ENCODE peak calls at places on chromosomes 1 and 21, in seven cellular contexts. One of them, this sample, is unnamed.

GRCh38 chr1:238063454-238063853 is 172.7 kb upstream of the ZP4 start:
- DNase-seq in lower lobe of right lung: no peak
- DNase-seq in amygdala: no peak
- DNase-seq in activated T-helper 1 cell treated with anti-CD3 and anti-CD28 coated beads, Interleukin-12 subunit alpha, Interleukin-12 subunit beta, Interleukin-2, Interleukin-4 antibody, amounts not matched to agents 30 ng/mL and 10 ng/mL and 1 ng/mL, durations not matched to agents 14 hours and 24 hours and 36 hours: no peak
- DNase-seq in colonic mucosa: no peak
- DNase-seq in occipital lobe: no peak
- DNase-seq in hepatocyte: no peak
- DNase-seq in this sample: no peak

GRCh38 chr1:156310962-156311361 is 11.9 kb upstream of the VHLL start:
- DNase-seq in lower lobe of right lung: no peak
- DNase-seq in amygdala: no peak
- DNase-seq in activated T-helper 1 cell treated with anti-CD3 and anti-CD28 coated beads, Interleukin-12 subunit alpha, Interleukin-12 subunit beta, Interleukin-2, Interleukin-4 antibody, amounts not matched to agents 30 ng/mL and 10 ng/mL and 1 ng/mL, durations not matched to agents 14 hours and 24 hours and 36 hours: no peak
- DNase-seq in colonic mucosa: no peak
- DNase-seq in occipital lobe: no peak
- DNase-seq in hepatocyte: no peak
- DNase-seq in this sample: no peak

GRCh38 chr1:8510041-8510823 is 192.3 kb downstream of the SLC45A1 start:
- DNase-seq in lower lobe of right lung: no peak
- DNase-seq in amygdala: peak
- DNase-seq in activated T-helper 1 cell treated with anti-CD3 and anti-CD28 coated beads, Interleukin-12 subunit alpha, Interleukin-12 subunit beta, Interleukin-2, Interleukin-4 antibody, amounts not matched to agents 30 ng/mL and 10 ng/mL and 1 ng/mL, durations not matched to agents 14 hours and 24 hours and 36 hours: peak
- DNase-seq in colonic mucosa: no peak
- DNase-seq in occipital lobe: no peak
- DNase-seq in hepatocyte: peak
- DNase-seq in this sample: no peak

GRCh38 chr1:236214761-236215160 is 67.0 kb downstream of the ERO1B start:
- DNase-seq in lower lobe of right lung: no peak
- DNase-seq in amygdala: no peak
- DNase-seq in activated T-helper 1 cell treated with anti-CD3 and anti-CD28 coated beads, Interleukin-12 subunit alpha, Interleukin-12 subunit beta, Interleukin-2, Interleukin-4 antibody, amounts not matched to agents 30 ng/mL and 10 ng/mL and 1 ng/mL, durations not matched to agents 14 hours and 24 hours and 36 hours: no peak
- DNase-seq in colonic mucosa: no peak
- DNase-seq in occipital lobe: no peak
- DNase-seq in hepatocyte: no peak
- DNase-seq in this sample: no peak

GRCh38 chr1:2584822-2585317 is 1.7 kb upstream of the PRXL2B start:
- DNase-seq in lower lobe of right lung: no peak
- DNase-seq in amygdala: no peak
- DNase-seq in activated T-helper 1 cell treated with anti-CD3 and anti-CD28 coated beads, Interleukin-12 subunit alpha, Interleukin-12 subunit beta, Interleukin-2, Interleukin-4 antibody, amounts not matched to agents 30 ng/mL and 10 ng/mL and 1 ng/mL, durations not matched to agents 14 hours and 24 hours and 36 hours: no peak
- DNase-seq in colonic mucosa: no peak
- DNase-seq in occipital lobe: no peak
- DNase-seq in hepatocyte: no peak
- DNase-seq in this sample: no peak

GRCh38 chr1:154176341-154176740 is 15.6 kb downstream of the TPM3 start:
- DNase-seq in lower lobe of right lung: no peak
- DNase-seq in amygdala: no peak
- DNase-seq in activated T-helper 1 cell treated with anti-CD3 and anti-CD28 coated beads, Interleukin-12 subunit alpha, Interleukin-12 subunit beta, Interleukin-2, Interleukin-4 antibody, amounts not matched to agents 30 ng/mL and 10 ng/mL and 1 ng/mL, durations not matched to agents 14 hours and 24 hours and 36 hours: no peak
- DNase-seq in colonic mucosa: peak
- DNase-seq in occipital lobe: no peak
- DNase-seq in hepatocyte: peak
- DNase-seq in this sample: no peak

GRCh38 chr1:1191734-1192133 is 14.7 kb downstream of the TNFRSF18 start:
- DNase-seq in lower lobe of right lung: no peak
- DNase-seq in amygdala: no peak
- DNase-seq in activated T-helper 1 cell treated with anti-CD3 and anti-CD28 coated beads, Interleukin-12 subunit alpha, Interleukin-12 subunit beta, Interleukin-2, Interleukin-4 antibody, amounts not matched to agents 30 ng/mL and 10 ng/mL and 1 ng/mL, durations not matched to agents 14 hours and 24 hours and 36 hours: no peak
- DNase-seq in colonic mucosa: no peak
- DNase-seq in occipital lobe: no peak
- DNase-seq in hepatocyte: no peak
- DNase-seq in this sample: no peak

GRCh38 chr1:167121375-167122120 is 27.7 kb downstream of the STYXL2 start:
- DNase-seq in lower lobe of right lung: peak
- DNase-seq in amygdala: no peak
- DNase-seq in activated T-helper 1 cell treated with anti-CD3 and anti-CD28 coated beads, Interleukin-12 subunit alpha, Interleukin-12 subunit beta, Interleukin-2, Interleukin-4 antibody, amounts not matched to agents 30 ng/mL and 10 ng/mL and 1 ng/mL, durations not matched to agents 14 hours and 24 hours and 36 hours: peak
- DNase-seq in colonic mucosa: peak
- DNase-seq in occipital lobe: peak
- DNase-seq in hepatocyte: peak
- DNase-seq in this sample: peak

GRCh38 chr1:17423781-17424245 is 15.7 kb downstream of the RCC2 start:
- DNase-seq in lower lobe of right lung: no peak
- DNase-seq in amygdala: no peak
- DNase-seq in activated T-helper 1 cell treated with anti-CD3 and anti-CD28 coated beads, Interleukin-12 subunit alpha, Interleukin-12 subunit beta, Interleukin-2, Interleukin-4 antibody, amounts not matched to agents 30 ng/mL and 10 ng/mL and 1 ng/mL, durations not matched to agents 14 hours and 24 hours and 36 hours: no peak
- DNase-seq in colonic mucosa: no peak
- DNase-seq in occipital lobe: no peak
- DNase-seq in hepatocyte: peak
- DNase-seq in this sample: no peak

GRCh38 chr1:152511596-152511995 is 993 bp downstream of the LCE5A start:
- DNase-seq in lower lobe of right lung: no peak
- DNase-seq in amygdala: no peak
- DNase-seq in activated T-helper 1 cell treated with anti-CD3 and anti-CD28 coated beads, Interleukin-12 subunit alpha, Interleukin-12 subunit beta, Interleukin-2, Interleukin-4 antibody, amounts not matched to agents 30 ng/mL and 10 ng/mL and 1 ng/mL, durations not matched to agents 14 hours and 24 hours and 36 hours: no peak
- DNase-seq in colonic mucosa: no peak
- DNase-seq in occipital lobe: no peak
- DNase-seq in hepatocyte: no peak
- DNase-seq in this sample: no peak

GRCh38 chr1:64172458-64172983 is 30.9 kb upstream of the UBE2U start:
- DNase-seq in lower lobe of right lung: no peak
- DNase-seq in amygdala: no peak
- DNase-seq in activated T-helper 1 cell treated with anti-CD3 and anti-CD28 coated beads, Interleukin-12 subunit alpha, Interleukin-12 subunit beta, Interleukin-2, Interleukin-4 antibody, amounts not matched to agents 30 ng/mL and 10 ng/mL and 1 ng/mL, durations not matched to agents 14 hours and 24 hours and 36 hours: no peak
- DNase-seq in colonic mucosa: no peak
- DNase-seq in occipital lobe: no peak
- DNase-seq in hepatocyte: peak
- DNase-seq in this sample: no peak

GRCh38 chr1:168476588-168477379 is 67.0 kb downstream of the XCL2 start:
- DNase-seq in lower lobe of right lung: no peak
- DNase-seq in amygdala: no peak
- DNase-seq in activated T-helper 1 cell treated with anti-CD3 and anti-CD28 coated beads, Interleukin-12 subunit alpha, Interleukin-12 subunit beta, Interleukin-2, Interleukin-4 antibody, amounts not matched to agents 30 ng/mL and 10 ng/mL and 1 ng/mL, durations not matched to agents 14 hours and 24 hours and 36 hours: no peak
- DNase-seq in colonic mucosa: no peak
- DNase-seq in occipital lobe: no peak
- DNase-seq in hepatocyte: no peak
- DNase-seq in this sample: no peak

GRCh38 chr21:38769253-38769780 is 36.4 kb upstream of the ETS2 start:
- DNase-seq in lower lobe of right lung: no peak
- DNase-seq in amygdala: no peak
- DNase-seq in activated T-helper 1 cell treated with anti-CD3 and anti-CD28 coated beads, Interleukin-12 subunit alpha, Interleukin-12 subunit beta, Interleukin-2, Interleukin-4 antibody, amounts not matched to agents 30 ng/mL and 10 ng/mL and 1 ng/mL, durations not matched to agents 14 hours and 24 hours and 36 hours: no peak
- DNase-seq in colonic mucosa: no peak
- DNase-seq in occipital lobe: no peak
- DNase-seq in hepatocyte: peak
- DNase-seq in this sample: no peak

GRCh38 chr1:8011923-8012858 is 13.9 kb downstream of the ERRFI1 start:
- DNase-seq in lower lobe of right lung: no peak
- DNase-seq in amygdala: no peak
- DNase-seq in activated T-helper 1 cell treated with anti-CD3 and anti-CD28 coated beads, Interleukin-12 subunit alpha, Interleukin-12 subunit beta, Interleukin-2, Interleukin-4 antibody, amounts not matched to agents 30 ng/mL and 10 ng/mL and 1 ng/mL, durations not matched to agents 14 hours and 24 hours and 36 hours: no peak
- DNase-seq in colonic mucosa: no peak
- DNase-seq in occipital lobe: no peak
- DNase-seq in hepatocyte: no peak
- DNase-seq in this sample: no peak

GRCh38 chr1:188904201-188904600 is 1573.5 kb downstream of the BRINP3 start:
- DNase-seq in lower lobe of right lung: no peak
- DNase-seq in amygdala: no peak
- DNase-seq in activated T-helper 1 cell treated with anti-CD3 and anti-CD28 coated beads, Interleukin-12 subunit alpha, Interleukin-12 subunit beta, Interleukin-2, Interleukin-4 antibody, amounts not matched to agents 30 ng/mL and 10 ng/mL and 1 ng/mL, durations not matched to agents 14 hours and 24 hours and 36 hours: no peak
- DNase-seq in colonic mucosa: no peak
- DNase-seq in occipital lobe: no peak
- DNase-seq in hepatocyte: peak
- DNase-seq in this sample: no peak

GRCh38 chr1:66258404-66259105 is 275.4 kb upstream of the SGIP1 start:
- DNase-seq in lower lobe of right lung: no peak
- DNase-seq in amygdala: no peak
- DNase-seq in activated T-helper 1 cell treated with anti-CD3 and anti-CD28 coated beads, Interleukin-12 subunit alpha, Interleukin-12 subunit beta, Interleukin-2, Interleukin-4 antibody, amounts not matched to agents 30 ng/mL and 10 ng/mL and 1 ng/mL, durations not matched to agents 14 hours and 24 hours and 36 hours: no peak
- DNase-seq in colonic mucosa: no peak
- DNase-seq in occipital lobe: no peak
- DNase-seq in hepatocyte: peak
- DNase-seq in this sample: no peak

GRCh38 chr1:205258313-205259176 is 30.8 kb downstream of the TMCC2 start:
- DNase-seq in lower lobe of right lung: no peak
- DNase-seq in amygdala: no peak
- DNase-seq in activated T-helper 1 cell treated with anti-CD3 and anti-CD28 coated beads, Interleukin-12 subunit alpha, Interleukin-12 subunit beta, Interleukin-2, Interleukin-4 antibody, amounts not matched to agents 30 ng/mL and 10 ng/mL and 1 ng/mL, durations not matched to agents 14 hours and 24 hours and 36 hours: no peak
- DNase-seq in colonic mucosa: no peak
- DNase-seq in occipital lobe: peak
- DNase-seq in hepatocyte: no peak
- DNase-seq in this sample: peak

GRCh38 chr1:244807138-244807537 is 28.3 kb upstream of the COX20 start:
- DNase-seq in lower lobe of right lung: no peak
- DNase-seq in amygdala: no peak
- DNase-seq in activated T-helper 1 cell treated with anti-CD3 and anti-CD28 coated beads, Interleukin-12 subunit alpha, Interleukin-12 subunit beta, Interleukin-2, Interleukin-4 antibody, amounts not matched to agents 30 ng/mL and 10 ng/mL and 1 ng/mL, durations not matched to agents 14 hours and 24 hours and 36 hours: no peak
- DNase-seq in colonic mucosa: no peak
- DNase-seq in occipital lobe: no peak
- DNase-seq in hepatocyte: no peak
- DNase-seq in this sample: no peak

GRCh38 chr1:225875044-225875822 is 6.9 kb downstream of the TMEM63A start:
- DNase-seq in lower lobe of right lung: peak
- DNase-seq in amygdala: no peak
- DNase-seq in activated T-helper 1 cell treated with anti-CD3 and anti-CD28 coated beads, Interleukin-12 subunit alpha, Interleukin-12 subunit beta, Interleukin-2, Interleukin-4 antibody, amounts not matched to agents 30 ng/mL and 10 ng/mL and 1 ng/mL, durations not matched to agents 14 hours and 24 hours and 36 hours: no peak
- DNase-seq in colonic mucosa: peak
- DNase-seq in occipital lobe: no peak
- DNase-seq in hepatocyte: peak
- DNase-seq in this sample: no peak

GRCh38 chr1:88230126-88230525 is 453.9 kb upstream of the PKN2 start:
- DNase-seq in lower lobe of right lung: no peak
- DNase-seq in amygdala: no peak
- DNase-seq in activated T-helper 1 cell treated with anti-CD3 and anti-CD28 coated beads, Interleukin-12 subunit alpha, Interleukin-12 subunit beta, Interleukin-2, Interleukin-4 antibody, amounts not matched to agents 30 ng/mL and 10 ng/mL and 1 ng/mL, durations not matched to agents 14 hours and 24 hours and 36 hours: no peak
- DNase-seq in colonic mucosa: no peak
- DNase-seq in occipital lobe: no peak
- DNase-seq in hepatocyte: no peak
- DNase-seq in this sample: no peak

GRCh38 chr1:60765204-60765603 is 317.2 kb upstream of the NFIA start:
- DNase-seq in lower lobe of right lung: no peak
- DNase-seq in amygdala: no peak
- DNase-seq in activated T-helper 1 cell treated with anti-CD3 and anti-CD28 coated beads, Interleukin-12 subunit alpha, Interleukin-12 subunit beta, Interleukin-2, Interleukin-4 antibody, amounts not matched to agents 30 ng/mL and 10 ng/mL and 1 ng/mL, durations not matched to agents 14 hours and 24 hours and 36 hours: no peak
- DNase-seq in colonic mucosa: peak
- DNase-seq in occipital lobe: no peak
- DNase-seq in hepatocyte: peak
- DNase-seq in this sample: no peak

GRCh38 chr1:175188936-175189335 is 3.6 kb downstream of the KIAA0040 start:
- DNase-seq in lower lobe of right lung: peak
- DNase-seq in amygdala: no peak
- DNase-seq in activated T-helper 1 cell treated with anti-CD3 and anti-CD28 coated beads, Interleukin-12 subunit alpha, Interleukin-12 subunit beta, Interleukin-2, Interleukin-4 antibody, amounts not matched to agents 30 ng/mL and 10 ng/mL and 1 ng/mL, durations not matched to agents 14 hours and 24 hours and 36 hours: peak
- DNase-seq in colonic mucosa: peak
- DNase-seq in occipital lobe: no peak
- DNase-seq in hepatocyte: no peak
- DNase-seq in this sample: no peak

GRCh38 chr1:197145451-197146029 is 929 bp downstream of the ASPM start:
- DNase-seq in lower lobe of right lung: no peak
- DNase-seq in amygdala: no peak
- DNase-seq in activated T-helper 1 cell treated with anti-CD3 and anti-CD28 coated beads, Interleukin-12 subunit alpha, Interleukin-12 subunit beta, Interleukin-2, Interleukin-4 antibody, amounts not matched to agents 30 ng/mL and 10 ng/mL and 1 ng/mL, durations not matched to agents 14 hours and 24 hours and 36 hours: no peak
- DNase-seq in colonic mucosa: peak
- DNase-seq in occipital lobe: no peak
- DNase-seq in hepatocyte: no peak
- DNase-seq in this sample: no peak

GRCh38 chr21:33212159-33212851 is 17.4 kb upstream of the IFNAR2 start:
- DNase-seq in lower lobe of right lung: no peak
- DNase-seq in amygdala: no peak
- DNase-seq in activated T-helper 1 cell treated with anti-CD3 and anti-CD28 coated beads, Interleukin-12 subunit alpha, Interleukin-12 subunit beta, Interleukin-2, Interleukin-4 antibody, amounts not matched to agents 30 ng/mL and 10 ng/mL and 1 ng/mL, durations not matched to agents 14 hours and 24 hours and 36 hours: no peak
- DNase-seq in colonic mucosa: no peak
- DNase-seq in occipital lobe: no peak
- DNase-seq in hepatocyte: peak
- DNase-seq in this sample: no peak

GRCh38 chr1:185440877-185441276 is 123.8 kb upstream of the IVNS1ABP start:
- DNase-seq in lower lobe of right lung: no peak
- DNase-seq in amygdala: no peak
- DNase-seq in activated T-helper 1 cell treated with anti-CD3 and anti-CD28 coated beads, Interleukin-12 subunit alpha, Interleukin-12 subunit beta, Interleukin-2, Interleukin-4 antibody, amounts not matched to agents 30 ng/mL and 10 ng/mL and 1 ng/mL, durations not matched to agents 14 hours and 24 hours and 36 hours: no peak
- DNase-seq in colonic mucosa: no peak
- DNase-seq in occipital lobe: no peak
- DNase-seq in hepatocyte: peak
- DNase-seq in this sample: no peak

GRCh38 chr21:43712268-43712942 is 6.5 kb upstream of the PDXK start:
- DNase-seq in lower lobe of right lung: peak
- DNase-seq in amygdala: no peak
- DNase-seq in activated T-helper 1 cell treated with anti-CD3 and anti-CD28 coated beads, Interleukin-12 subunit alpha, Interleukin-12 subunit beta, Interleukin-2, Interleukin-4 antibody, amounts not matched to agents 30 ng/mL and 10 ng/mL and 1 ng/mL, durations not matched to agents 14 hours and 24 hours and 36 hours: no peak
- DNase-seq in colonic mucosa: peak
- DNase-seq in occipital lobe: no peak
- DNase-seq in hepatocyte: peak
- DNase-seq in this sample: no peak

GRCh38 chr1:117686907-117687306 is 81.1 kb downstream of the TENT5C start:
- DNase-seq in lower lobe of right lung: no peak
- DNase-seq in amygdala: no peak
- DNase-seq in activated T-helper 1 cell treated with anti-CD3 and anti-CD28 coated beads, Interleukin-12 subunit alpha, Interleukin-12 subunit beta, Interleukin-2, Interleukin-4 antibody, amounts not matched to agents 30 ng/mL and 10 ng/mL and 1 ng/mL, durations not matched to agents 14 hours and 24 hours and 36 hours: no peak
- DNase-seq in colonic mucosa: no peak
- DNase-seq in occipital lobe: no peak
- DNase-seq in hepatocyte: no peak
- DNase-seq in this sample: no peak

GRCh38 chr1:171948491-171948890 is 107.2 kb downstream of the DNM3 start:
- DNase-seq in lower lobe of right lung: no peak
- DNase-seq in amygdala: no peak
- DNase-seq in activated T-helper 1 cell treated with anti-CD3 and anti-CD28 coated beads, Interleukin-12 subunit alpha, Interleukin-12 subunit beta, Interleukin-2, Interleukin-4 antibody, amounts not matched to agents 30 ng/mL and 10 ng/mL and 1 ng/mL, durations not matched to agents 14 hours and 24 hours and 36 hours: no peak
- DNase-seq in colonic mucosa: no peak
- DNase-seq in occipital lobe: no peak
- DNase-seq in hepatocyte: no peak
- DNase-seq in this sample: no peak

GRCh38 chr1:24568475-24568874 is 12.6 kb downstream of the NCMAP start:
- DNase-seq in lower lobe of right lung: no peak
- DNase-seq in amygdala: no peak
- DNase-seq in activated T-helper 1 cell treated with anti-CD3 and anti-CD28 coated beads, Interleukin-12 subunit alpha, Interleukin-12 subunit beta, Interleukin-2, Interleukin-4 antibody, amounts not matched to agents 30 ng/mL and 10 ng/mL and 1 ng/mL, durations not matched to agents 14 hours and 24 hours and 36 hours: no peak
- DNase-seq in colonic mucosa: no peak
- DNase-seq in occipital lobe: no peak
- DNase-seq in hepatocyte: no peak
- DNase-seq in this sample: no peak

GRCh38 chr21:45945868-45946210 is 35.7 kb upstream of the COL6A1 start:
- DNase-seq in lower lobe of right lung: no peak
- DNase-seq in amygdala: no peak
- DNase-seq in activated T-helper 1 cell treated with anti-CD3 and anti-CD28 coated beads, Interleukin-12 subunit alpha, Interleukin-12 subunit beta, Interleukin-2, Interleukin-4 antibody, amounts not matched to agents 30 ng/mL and 10 ng/mL and 1 ng/mL, durations not matched to agents 14 hours and 24 hours and 36 hours: no peak
- DNase-seq in colonic mucosa: no peak
- DNase-seq in occipital lobe: no peak
- DNase-seq in hepatocyte: no peak
- DNase-seq in this sample: no peak

GRCh38 chr1:155976913-155977606 is 1.3 kb downstream of the ARHGEF2 start:
- DNase-seq in lower lobe of right lung: no peak
- DNase-seq in amygdala: no peak
- DNase-seq in activated T-helper 1 cell treated with anti-CD3 and anti-CD28 coated beads, Interleukin-12 subunit alpha, Interleukin-12 subunit beta, Interleukin-2, Interleukin-4 antibody, amounts not matched to agents 30 ng/mL and 10 ng/mL and 1 ng/mL, durations not matched to agents 14 hours and 24 hours and 36 hours: peak
- DNase-seq in colonic mucosa: no peak
- DNase-seq in occipital lobe: no peak
- DNase-seq in hepatocyte: no peak
- DNase-seq in this sample: no peak